ENCODE peak calls at places on chromosomes 16 and 17, in eight cellular contexts. Y, D, G, X, Z, J, T and Q are unnamed samples.

GRCh38 chr16:53098526-53099317 is 43.9 kb downstream of the CHD9 start:
- DNase-seq in Z (peak), T (no peak), J (peak), G (peak), Y (peak), X (peak), D (peak), Q (no peak)

GRCh38 chr17:4856937-4857314 is 23.8 kb downstream of the MINK1 start:
- DNase-seq in J (no peak), G (no peak), D (no peak), X (no peak), Y (no peak), T (no peak), Z (no peak), Q (no peak)

GRCh38 chr17:13584701-13585080 is 17.0 kb downstream of the HS3ST3A1 start:
- DNase-seq in Y (no peak), G (peak), T (no peak), Z (no peak), J (no peak), D (peak), X (no peak), Q (no peak)

GRCh38 chr16:51884773-51885172 is 662.2 kb downstream of the TOX3 start:
- DNase-seq in T (no peak), D (no peak), J (no peak), Z (no peak), Y (no peak), G (no peak), X (no peak), Q (no peak)

GRCh38 chr17:83002118-83002805 is 77.1 kb upstream of the METRNL start:
- DNase-seq in Z (no peak), X (no peak), T (no peak), Y (no peak), J (no peak), D (no peak), G (no peak), Q (no peak)

GRCh38 chr17:46195939-46196338 is 2.7 kb upstream of the KANSL1 start:
- DNase-seq in Z (no peak), T (no peak), G (no peak), D (no peak), J (no peak), Y (no peak), X (no peak), Q (no peak)

GRCh38 chr17:49926886-49927285 is 42.1 kb upstream of the DLX4 start:
- DNase-seq in J (no peak), D (peak), T (no peak), X (no peak), G (peak), Y (no peak), Z (no peak), Q (no peak)

GRCh38 chr17:59353106-59353854 is 21.8 kb downstream of the YPEL2 start:
- DNase-seq in X (no peak), J (no peak), G (no peak), Y (no peak), Z (no peak), D (no peak), T (no peak), Q (no peak)

GRCh38 chr17:69358688-69359596 is 32.0 kb upstream of the ABCA5 start:
- DNase-seq in X (no peak), Z (no peak), G (no peak), J (no peak), D (no peak), T (no peak), Y (peak), Q (no peak)

GRCh38 chr17:39325528-39326240 is 75.7 kb downstream of the FBXL20 start:
- DNase-seq in G (no peak), X (no peak), T (no peak), J (no peak), D (no peak), Z (no peak), Y (peak), Q (no peak)

GRCh38 chr17:31696184-31696602 is 162.9 kb downstream of the COPRS start:
- DNase-seq in J (peak), X (no peak), T (peak), D (peak), Y (no peak), G (peak), Z (peak), Q (peak)

GRCh38 chr17:7748098-7748775 is 30.7 kb downstream of the DNAH2 start:
- DNase-seq in G (peak), T (no peak), Y (no peak), J (no peak), Z (peak), X (no peak), D (peak), Q (peak)

GRCh38 chr17:47847341-47848197 is 3.4 kb downstream of the SP6 start:
- DNase-seq in Y (no peak), X (no peak), Z (no peak), D (no peak), J (no peak), T (no peak), G (no peak), Q (no peak)

GRCh38 chr17:36089888-36090836 is at the start of gene CCL3:
- DNase-seq in X (peak), T (no peak), J (no peak), D (no peak), G (no peak), Y (peak), Z (no peak), Q (no peak)

GRCh38 chr17:12545877-12546513 is 119.7 kb upstream of the MYOCD start:
- DNase-seq in Y (peak), G (peak), X (peak), Z (no peak), D (peak), J (no peak), T (no peak), Q (peak)

GRCh38 chr17:28865946-28866752 is 11.3 kb downstream of the ERAL1 start:
- DNase-seq in Y (peak), X (no peak), G (peak), T (no peak), Z (no peak), J (no peak), D (no peak), Q (no peak)

GRCh38 chr17:41664172-41664457 is 24.6 kb upstream of the EIF1 start:
- DNase-seq in T (no peak), D (no peak), X (no peak), G (no peak), Z (no peak), Y (no peak), J (no peak), Q (no peak)

GRCh38 chr17:11514981-11515680 is 83.1 kb upstream of the DNAH9 start:
- DNase-seq in T (no peak), Z (no peak), G (no peak), Y (no peak), D (no peak), J (no peak), X (no peak), Q (no peak)

GRCh38 chr16:66487580-66488235 is 60.6 kb downstream of the BEAN1 start:
- DNase-seq in Y (peak), X (no peak), D (peak), T (no peak), Z (peak), G (no peak), J (no peak), Q (no peak)

GRCh38 chr17:64183815-64184397 is 54.0 kb upstream of the ERN1 start:
- DNase-seq in D (peak), T (no peak), X (no peak), Z (no peak), Y (peak), G (no peak), J (peak), Q (peak)

GRCh38 chr16:82627811-82628339 is 1.1 kb downstream of the CDH13 start:
- DNase-seq in X (no peak), D (peak), Z (peak), T (no peak), Y (no peak), G (peak), J (no peak), Q (no peak)

DNA sequence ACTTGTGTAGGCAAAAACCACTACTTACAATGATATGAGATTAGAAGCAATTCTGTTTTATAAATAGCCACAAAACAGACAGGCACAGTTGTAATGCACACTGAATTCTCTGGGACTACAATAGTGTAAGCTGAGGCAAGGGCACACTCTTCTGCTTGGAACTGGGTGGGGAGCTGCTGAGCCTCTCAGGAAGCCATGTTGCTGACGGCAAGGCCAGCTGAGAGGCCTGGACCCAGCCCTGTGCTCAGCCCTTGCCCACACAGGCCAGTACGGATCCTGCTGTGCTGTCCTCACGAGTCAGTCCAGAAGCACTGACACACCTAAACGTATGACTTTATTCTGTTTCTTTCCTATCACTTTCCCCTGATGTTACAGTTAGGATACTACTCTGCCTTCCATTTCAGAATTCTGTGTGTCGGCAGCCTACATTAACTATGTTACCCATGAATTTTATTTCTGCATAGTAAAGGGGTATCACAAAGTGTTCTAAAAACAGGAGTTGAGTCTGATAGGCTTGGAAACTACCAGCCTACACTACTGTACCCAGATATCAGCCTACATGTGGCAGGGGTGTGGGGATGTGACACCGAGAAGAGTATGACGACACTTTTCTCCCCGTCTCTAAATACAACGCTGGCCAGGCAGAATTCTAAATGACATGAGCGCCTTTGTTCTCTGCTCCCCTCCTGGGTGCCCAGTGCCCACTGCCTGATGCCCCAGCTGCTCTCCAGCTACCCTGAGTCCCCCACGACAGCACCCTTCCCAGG is 41.1 kb upstream of the FAAP100 start:
- DNase-seq in D (no peak), X (no peak), Y (no peak), T (no peak), G (no peak), Z (no peak), J (no peak), Q (no peak)
- TF ChIP-seq CTCF in D (no peak), X (no peak), Y (no peak), T (no peak), G (no peak), Z (no peak), J (no peak), Q (no peak)

GRCh38 chr17:40366076-40366860 is 1.7 kb upstream of the GJD3 start:
- DNase-seq in G (no peak), Y (no peak), J (no peak), Z (peak), D (no peak), T (no peak), X (no peak), Q (no peak)

GRCh38 chr17:40364121-40364861 is at the start of gene GJD3:
- DNase-seq in X (no peak), Y (no peak), J (no peak), G (no peak), T (no peak), Z (peak), D (no peak), Q (no peak)

GRCh38 chr17:40362696-40363479 is 1.6 kb downstream of the GJD3 start:
- DNase-seq in X (no peak), T (no peak), J (no peak), D (peak), Z (peak), G (peak), Y (peak), Q (no peak)

GRCh38 chr17:40363480-40363838 is 1.1 kb downstream of the GJD3 start:
- DNase-seq in Z (peak), J (no peak), T (no peak), X (no peak), G (no peak), D (peak), Y (peak), Q (no peak)

GRCh38 chr17:40364906-40365305 is 369 bp upstream of the GJD3 start:
- DNase-seq in J (no peak), G (no peak), Y (no peak), X (no peak), Z (peak), T (no peak), D (no peak), Q (no peak)
- H3K4me3 ChIP-seq in J (no peak), G (no peak), Y (no peak), X (no peak), Z (no peak), T (no peak), D (no peak), Q (no peak)

GRCh38 chr16:2879854-2880508 is 3.0 kb upstream of the FLYWCH2 start:
- DNase-seq in G (no peak), Z (no peak), Y (no peak), T (no peak), X (no peak), J (no peak), D (no peak), Q (no peak)

GRCh38 chr16:2882460-2883026 is 472 bp upstream of the FLYWCH2 start:
- DNase-seq in G (peak), J (peak), D (peak), Z (peak), X (peak), Y (peak), T (peak), Q (peak)

GRCh38 chr16:2884041-2884451 is 1.0 kb downstream of the FLYWCH2 start:
- DNase-seq in Y (no peak), D (no peak), G (no peak), Z (no peak), X (no peak), T (no peak), J (no peak), Q (no peak)

GRCh38 chr16:2883027-2883846 is at the start of gene FLYWCH2:
- DNase-seq in T (peak), D (peak), Y (peak), G (peak), Z (peak), X (peak), J (peak), Q (no peak)
- TF ChIP-seq CTCF in T (peak), D (no peak), Y (no peak), G (no peak), Z (peak), X (peak), J (no peak), Q (no peak)

GRCh38 chr16:6453742-6454141 is 878.9 kb upstream of the RBFOX1 start:
- DNase-seq in G (no peak), J (no peak), D (no peak), X (no peak), Z (no peak), T (no peak), Y (no peak), Q (no peak)
- H3K4me3 ChIP-seq in G (no peak), J (no peak), D (no peak), X (no peak), Z (no peak), T (no peak), Y (no peak), Q (no peak)

GRCh38 chr16:88632587-88632930 is 5.8 kb upstream of the IL17C start:
- DNase-seq in Z (no peak), J (no peak), T (no peak), D (no peak), X (no peak), Y (no peak), G (no peak), Q (no peak)

GRCh38 chr16:88631920-88632586 is 6.3 kb upstream of the IL17C start:
- DNase-seq in D (no peak), T (no peak), J (no peak), Y (no peak), Z (no peak), X (no peak), G (no peak), Q (no peak)

GRCh38 chr16:88634141-88634993 is 4.0 kb upstream of the IL17C start:
- DNase-seq in X (no peak), J (no peak), Z (no peak), T (no peak), D (peak), Y (peak), G (peak), Q (no peak)

GRCh38 chr16:88634994-88635670 is 3.2 kb upstream of the IL17C start:
- DNase-seq in D (no peak), G (no peak), Y (peak), T (no peak), Z (no peak), X (no peak), J (no peak), Q (no peak)

DNA sequence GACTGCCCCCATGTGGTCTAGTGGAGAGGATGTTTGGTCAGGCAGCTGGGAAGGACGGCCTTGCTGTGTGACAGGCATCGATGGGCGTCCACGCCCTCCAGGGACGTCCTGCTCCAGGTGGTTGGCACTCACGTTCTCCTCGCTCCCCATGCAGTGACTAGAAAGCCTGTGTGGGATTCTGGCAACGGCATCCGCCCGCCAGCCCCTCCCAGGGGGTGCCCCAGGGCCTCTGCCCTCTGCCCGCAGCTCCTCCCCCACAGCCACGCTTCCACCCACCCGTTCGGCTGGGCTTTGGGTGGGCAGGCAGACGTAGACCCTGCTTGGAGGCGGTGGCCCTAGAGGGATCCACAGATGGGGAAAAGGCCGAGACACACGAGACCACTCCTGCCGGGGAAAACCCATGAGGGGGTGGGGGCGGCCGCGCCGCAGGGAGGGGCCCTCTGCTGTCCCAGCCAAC is 4.7 kb upstream of the IL17C start:
- DNase-seq in Z (no peak), Y (peak), T (no peak), X (no peak), J (no peak), G (peak), D (no peak), Q (no peak)
- TF ChIP-seq CTCF in Z (no peak), Y (peak), T (peak), X (peak), J (peak), G (no peak), D (no peak), Q (peak)

GRCh38 chr16:14634389-14634725 is 1.6 kb downstream of the BFAR start:
- DNase-seq in T (no peak), D (no peak), J (no peak), X (no peak), Y (no peak), Z (no peak), G (no peak), Q (no peak)
- H3K4me3 ChIP-seq in T (no peak), D (peak), J (peak), X (peak), Y (peak), Z (peak), G (peak), Q (peak)